ENCODE peak calls at places on chromosomes 7 and 10, in seven cellular contexts. H is cardiac muscle cell, I is PC-3, K is spleen, U is ovary, A is BJ, J is HCT116. M is an unnamed sample.

GRCh38 chr10:15379043-15379442 is 8.0 kb upstream of the FAM171A1 start:
- DNase-seq in A (no peak), K (no peak), U (no peak), H (no peak), J (no peak), I (no peak), M (no peak)

GRCh38 chr10:79286318-79286951 is 60.8 kb upstream of the PPIF start:
- DNase-seq in J (no peak), K (peak), U (peak), H (no peak), I (no peak), A (no peak), M (peak)

GRCh38 chr7:134908289-134908688 is 78.0 kb upstream of the AGBL3 start:
- DNase-seq in H (no peak), J (no peak), U (no peak), A (peak), I (peak), K (no peak), M (peak)

GRCh38 chr7:138449580-138449979 is 10.5 kb upstream of the TRIM24 start:
- DNase-seq in A (no peak), K (no peak), H (no peak), U (no peak), J (no peak), I (no peak), M (peak)

GRCh38 chr10:21297525-21298383 is 227.7 kb downstream of the SKIDA1 start:
- DNase-seq in K (no peak), A (no peak), U (no peak), H (no peak), I (no peak), J (no peak), M (no peak)

GRCh38 chr10:133255323-133255722 is 17.7 kb downstream of the VENTX start:
- DNase-seq in A (no peak), I (no peak), H (no peak), K (no peak), J (no peak), U (peak), M (no peak)

GRCh38 chr7:137790828-137791227 is 55.9 kb downstream of the DGKI start:
- DNase-seq in J (no peak), U (no peak), K (no peak), H (no peak), A (no peak), I (no peak), M (no peak)

GRCh38 chr7:77409739-77410545 is 6.2 kb downstream of the GSAP start:
- DNase-seq in J (no peak), A (peak), H (no peak), K (no peak), U (no peak), I (peak), M (no peak)

GRCh38 chr10:96987842-96988175 is 155.7 kb downstream of the LCOR start:
- DNase-seq in I (no peak), H (no peak), K (no peak), J (no peak), U (no peak), A (peak), M (no peak)

GRCh38 chr10:70849582-70850016 is 33.9 kb downstream of the SGPL1 start:
- DNase-seq in U (no peak), K (no peak), A (peak), J (no peak), I (peak), H (no peak), M (no peak)

GRCh38 chr7:127392182-127392565 is 334 bp downstream of the ZNF800 start:
- DNase-seq in H (peak), U (peak), A (no peak), K (peak), I (peak), J (no peak), M (peak)

DNA sequence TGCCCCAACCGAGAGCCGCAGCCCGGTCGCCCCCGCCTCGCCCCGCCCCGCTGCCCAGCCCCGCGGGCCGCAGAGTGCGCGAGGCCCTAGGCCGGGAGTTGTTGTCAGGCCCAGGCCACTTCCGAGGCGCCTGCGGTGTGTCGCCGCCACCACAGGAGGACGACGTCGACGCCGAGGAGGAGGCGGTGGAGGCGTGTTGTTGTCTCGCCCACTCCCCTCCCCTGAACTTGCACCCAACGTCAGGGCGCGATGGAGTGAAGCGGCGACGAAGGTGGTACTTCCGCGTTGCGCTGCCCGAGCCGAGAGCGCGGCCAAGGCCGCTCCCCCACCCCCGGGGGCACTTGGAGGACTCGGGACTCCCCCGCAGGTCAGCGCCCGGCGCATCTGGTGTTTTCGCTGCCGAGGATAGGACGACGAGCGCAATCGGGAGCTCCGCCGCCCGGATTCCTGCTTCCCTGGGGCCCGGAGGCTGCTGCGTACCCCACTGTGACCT is at the start of gene CDK13:
- DNase-seq in K (peak), A (no peak), U (peak), J (peak), I (peak), H (peak), M (peak)
- TF ChIP-seq CTCF in K (no peak), A (no peak), U (no peak), J (no peak), I (no peak), H (no peak), M (no peak)

DNA sequence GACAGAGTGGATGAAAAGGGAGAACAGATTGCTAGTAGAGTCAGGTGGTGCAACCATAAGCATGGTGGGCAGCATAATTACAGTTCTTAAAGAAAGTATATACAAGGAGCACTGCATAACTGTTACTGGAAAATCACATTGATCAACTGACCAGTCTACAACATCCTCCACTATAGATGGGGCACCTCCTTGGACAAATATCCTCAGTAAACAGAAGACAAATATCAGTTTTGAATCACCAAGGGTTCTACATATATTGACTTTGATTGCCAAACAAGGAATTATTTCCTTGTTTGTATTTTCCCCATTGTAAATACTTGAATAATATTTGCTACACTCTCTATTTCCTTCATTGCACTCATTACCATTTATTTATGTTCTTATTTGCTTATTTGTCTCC is 17.6 kb upstream of the CRPPA start:
- DNase-seq in K (no peak), A (no peak), U (no peak), H (no peak), J (no peak), I (no peak), M (no peak)
- H3K4me3 ChIP-seq in K (no peak), A (no peak), U (no peak), H (no peak), J (no peak), I (no peak), M (no peak)

DNA sequence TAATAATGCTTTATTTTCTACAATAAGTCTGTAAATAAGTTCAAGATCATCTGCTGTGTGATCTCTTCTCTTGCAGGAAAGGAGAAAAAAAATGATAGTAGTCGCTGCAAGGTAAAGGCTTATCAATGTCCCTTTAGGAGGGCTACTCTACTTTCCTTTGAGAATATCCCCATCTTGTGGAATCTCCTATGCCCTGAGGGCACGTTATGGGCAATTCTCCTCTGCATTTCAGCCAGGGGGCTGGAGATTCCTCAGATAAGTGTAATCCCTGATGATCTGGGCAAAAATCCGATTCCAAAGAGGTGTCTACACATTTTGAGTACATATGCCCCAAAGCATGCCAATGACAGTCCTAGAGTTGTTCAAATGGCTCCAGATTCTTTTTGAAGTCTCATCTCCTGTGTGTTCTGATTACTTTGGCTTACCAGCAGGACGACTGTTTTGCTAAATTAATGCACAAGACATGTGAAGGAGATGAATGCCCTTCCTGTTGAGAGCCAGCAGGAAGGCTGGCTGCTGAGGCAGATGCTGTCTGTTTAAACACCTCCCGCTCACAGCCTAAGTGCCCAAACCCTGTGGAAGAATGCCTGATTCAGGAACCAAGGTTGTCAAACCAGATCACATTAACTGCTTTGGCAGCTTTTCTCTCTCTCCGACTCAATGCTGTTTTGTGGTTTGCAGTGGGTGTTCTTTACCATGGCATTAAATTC is 171.2 kb upstream of the COL1A2 start:
- DNase-seq in J (peak), H (peak), A (no peak), U (no peak), I (peak), K (no peak), M (peak)
- TF ChIP-seq CTCF in J (peak), H (peak), A (peak), U (no peak), I (peak), K (peak), M (peak)

GRCh38 chr7:44104880-44105771 is 981 bp downstream of the AEBP1 start:
- DNase-seq in H (peak), I (no peak), J (no peak), A (peak), K (peak), U (peak), M (no peak)

GRCh38 chr7:44101966-44102845 is 1.9 kb upstream of the AEBP1 start:
- DNase-seq in U (no peak), H (no peak), A (peak), I (no peak), J (no peak), K (peak), M (no peak)

GRCh38 chr7:44103941-44104879 is at the start of gene AEBP1:
- DNase-seq in A (no peak), H (peak), U (peak), I (no peak), J (no peak), K (peak), M (no peak)

GRCh38 chr7:44102846-44103565 is 1.1 kb upstream of the AEBP1 start:
- DNase-seq in U (no peak), I (no peak), J (no peak), H (no peak), K (peak), A (no peak), M (no peak)

GRCh38 chr7:44103566-44103940 is 592 bp upstream of the AEBP1 start:
- DNase-seq in J (no peak), H (no peak), I (no peak), A (no peak), U (no peak), K (peak), M (no peak)
- H3K4me3 ChIP-seq in J (no peak), H (peak), I (no peak), A (no peak), U (no peak), K (peak), M (no peak)

GRCh38 chr10:91096263-91096662 is 124.2 kb upstream of the PCGF5 start:
- DNase-seq in A (no peak), H (no peak), I (no peak), J (no peak), U (no peak), K (no peak), M (no peak)

GRCh38 chr10:91091780-91092179 is 128.7 kb upstream of the PCGF5 start:
- DNase-seq in J (no peak), H (no peak), A (no peak), K (no peak), U (no peak), I (no peak), M (no peak)

GRCh38 chr10:91088300-91089140 is 131.9 kb upstream of the PCGF5 start:
- DNase-seq in A (no peak), U (no peak), J (peak), K (no peak), H (peak), I (peak), M (peak)

GRCh38 chr10:91090761-91091529 is 129.5 kb upstream of the PCGF5 start:
- DNase-seq in U (no peak), I (no peak), K (no peak), H (no peak), J (no peak), A (no peak), M (peak)
- TF ChIP-seq CTCF in U (no peak), I (peak), K (no peak), H (peak), J (no peak), A (peak), M (peak)